ENCODE peak calls at places on chromosomes 6 and 20, in six cellular contexts. One of them, this sample, is unnamed.

GRCh38 chr20:675453-676314 is at the start of gene SCRT2:
- DNase-seq in IMR-90: peak
- DNase-seq in CD8-positive, alpha-beta T cell: peak
- DNase-seq in brain microvascular endothelial cell: peak
- DNase-seq in uterus: peak
- DNase-seq in progenitor cell of endocrine pancreas: peak
- DNase-seq in this sample: peak

GRCh38 chr6:116073765-116074450 is 13.2 kb upstream of the FRK start:
- DNase-seq in IMR-90: peak
- DNase-seq in CD8-positive, alpha-beta T cell: no peak
- DNase-seq in brain microvascular endothelial cell: peak
- DNase-seq in uterus: no peak
- DNase-seq in progenitor cell of endocrine pancreas: no peak
- DNase-seq in this sample: no peak

GRCh38 chr6:121849477-121849876 is 414.0 kb downstream of the GJA1 start:
- DNase-seq in IMR-90: peak
- DNase-seq in CD8-positive, alpha-beta T cell: no peak
- DNase-seq in brain microvascular endothelial cell: peak
- DNase-seq in uterus: peak
- DNase-seq in progenitor cell of endocrine pancreas: peak
- DNase-seq in this sample: peak

GRCh38 chr20:4856022-4856755 is 134.5 kb downstream of the PRND start:
- DNase-seq in IMR-90: no peak
- DNase-seq in CD8-positive, alpha-beta T cell: no peak
- DNase-seq in brain microvascular endothelial cell: no peak
- DNase-seq in uterus: no peak
- DNase-seq in progenitor cell of endocrine pancreas: no peak
- DNase-seq in this sample: no peak

GRCh38 chr20:45798935-45799642 is 7.3 kb downstream of the DNTTIP1 start:
- DNase-seq in IMR-90: peak
- DNase-seq in CD8-positive, alpha-beta T cell: peak
- DNase-seq in brain microvascular endothelial cell: peak
- DNase-seq in uterus: peak
- DNase-seq in progenitor cell of endocrine pancreas: peak
- DNase-seq in this sample: peak

GRCh38 chr6:42696526-42697267 is 25.7 kb downstream of the PRPH2 start:
- DNase-seq in IMR-90: peak
- DNase-seq in CD8-positive, alpha-beta T cell: no peak
- DNase-seq in brain microvascular endothelial cell: peak
- DNase-seq in uterus: peak
- DNase-seq in progenitor cell of endocrine pancreas: no peak
- DNase-seq in this sample: no peak

GRCh38 chr6:158892266-158892665 is 73.1 kb upstream of the EZR start:
- DNase-seq in IMR-90: no peak
- DNase-seq in CD8-positive, alpha-beta T cell: no peak
- DNase-seq in brain microvascular endothelial cell: no peak
- DNase-seq in uterus: no peak
- DNase-seq in progenitor cell of endocrine pancreas: no peak
- DNase-seq in this sample: no peak

GRCh38 chr6:8085053-8085511 is 17.3 kb downstream of the EEF1E1 start:
- DNase-seq in IMR-90: peak
- DNase-seq in CD8-positive, alpha-beta T cell: no peak
- DNase-seq in brain microvascular endothelial cell: peak
- DNase-seq in uterus: no peak
- DNase-seq in progenitor cell of endocrine pancreas: no peak
- DNase-seq in this sample: no peak

GRCh38 chr20:10780901-10781300 is 107.1 kb upstream of the JAG1 start:
- DNase-seq in IMR-90: no peak
- DNase-seq in CD8-positive, alpha-beta T cell: no peak
- DNase-seq in brain microvascular endothelial cell: no peak
- DNase-seq in uterus: no peak
- DNase-seq in progenitor cell of endocrine pancreas: no peak
- DNase-seq in this sample: no peak

GRCh38 chr6:44496705-44497369 is 109.3 kb downstream of the CDC5L start:
- DNase-seq in IMR-90: no peak
- DNase-seq in CD8-positive, alpha-beta T cell: no peak
- DNase-seq in brain microvascular endothelial cell: no peak
- DNase-seq in uterus: no peak
- DNase-seq in progenitor cell of endocrine pancreas: no peak
- DNase-seq in this sample: no peak

GRCh38 chr6:96939019-96939805 is 14.7 kb downstream of the KLHL32 start:
- DNase-seq in IMR-90: peak
- DNase-seq in CD8-positive, alpha-beta T cell: no peak
- DNase-seq in brain microvascular endothelial cell: peak
- DNase-seq in uterus: no peak
- DNase-seq in progenitor cell of endocrine pancreas: no peak
- DNase-seq in this sample: no peak

GRCh38 chr6:44009425-44010321 is 117.6 kb downstream of the MRPL14 start:
- DNase-seq in IMR-90: peak
- DNase-seq in CD8-positive, alpha-beta T cell: no peak
- DNase-seq in brain microvascular endothelial cell: no peak
- DNase-seq in uterus: peak
- DNase-seq in progenitor cell of endocrine pancreas: no peak
- DNase-seq in this sample: no peak

GRCh38 chr6:21587925-21588811 is 5.4 kb upstream of the SOX4 start:
- DNase-seq in IMR-90: peak
- DNase-seq in CD8-positive, alpha-beta T cell: no peak
- DNase-seq in brain microvascular endothelial cell: peak
- DNase-seq in uterus: peak
- DNase-seq in progenitor cell of endocrine pancreas: peak
- DNase-seq in this sample: peak

GRCh38 chr20:23507346-23507745 is 16.4 kb downstream of the CST8 start:
- DNase-seq in IMR-90: no peak
- DNase-seq in CD8-positive, alpha-beta T cell: no peak
- DNase-seq in brain microvascular endothelial cell: no peak
- DNase-seq in uterus: no peak
- DNase-seq in progenitor cell of endocrine pancreas: no peak
- DNase-seq in this sample: no peak
- TF ChIP-seq CTCF in IMR-90: no peak
- TF ChIP-seq CTCF in CD8-positive, alpha-beta T cell: no peak
- TF ChIP-seq CTCF in brain microvascular endothelial cell: no peak
- TF ChIP-seq CTCF in uterus: no peak
- TF ChIP-seq CTCF in progenitor cell of endocrine pancreas: peak
- TF ChIP-seq CTCF in this sample: no peak

GRCh38 chr20:41185013-41185757 is 47.8 kb downstream of the PLCG1 start:
- DNase-seq in IMR-90: no peak
- DNase-seq in CD8-positive, alpha-beta T cell: no peak
- DNase-seq in brain microvascular endothelial cell: no peak
- DNase-seq in uterus: no peak
- DNase-seq in progenitor cell of endocrine pancreas: no peak
- DNase-seq in this sample: no peak
- TF ChIP-seq CTCF in IMR-90: no peak
- TF ChIP-seq CTCF in CD8-positive, alpha-beta T cell: no peak
- TF ChIP-seq CTCF in brain microvascular endothelial cell: no peak
- TF ChIP-seq CTCF in uterus: no peak
- TF ChIP-seq CTCF in progenitor cell of endocrine pancreas: no peak
- TF ChIP-seq CTCF in this sample: no peak

DNA sequence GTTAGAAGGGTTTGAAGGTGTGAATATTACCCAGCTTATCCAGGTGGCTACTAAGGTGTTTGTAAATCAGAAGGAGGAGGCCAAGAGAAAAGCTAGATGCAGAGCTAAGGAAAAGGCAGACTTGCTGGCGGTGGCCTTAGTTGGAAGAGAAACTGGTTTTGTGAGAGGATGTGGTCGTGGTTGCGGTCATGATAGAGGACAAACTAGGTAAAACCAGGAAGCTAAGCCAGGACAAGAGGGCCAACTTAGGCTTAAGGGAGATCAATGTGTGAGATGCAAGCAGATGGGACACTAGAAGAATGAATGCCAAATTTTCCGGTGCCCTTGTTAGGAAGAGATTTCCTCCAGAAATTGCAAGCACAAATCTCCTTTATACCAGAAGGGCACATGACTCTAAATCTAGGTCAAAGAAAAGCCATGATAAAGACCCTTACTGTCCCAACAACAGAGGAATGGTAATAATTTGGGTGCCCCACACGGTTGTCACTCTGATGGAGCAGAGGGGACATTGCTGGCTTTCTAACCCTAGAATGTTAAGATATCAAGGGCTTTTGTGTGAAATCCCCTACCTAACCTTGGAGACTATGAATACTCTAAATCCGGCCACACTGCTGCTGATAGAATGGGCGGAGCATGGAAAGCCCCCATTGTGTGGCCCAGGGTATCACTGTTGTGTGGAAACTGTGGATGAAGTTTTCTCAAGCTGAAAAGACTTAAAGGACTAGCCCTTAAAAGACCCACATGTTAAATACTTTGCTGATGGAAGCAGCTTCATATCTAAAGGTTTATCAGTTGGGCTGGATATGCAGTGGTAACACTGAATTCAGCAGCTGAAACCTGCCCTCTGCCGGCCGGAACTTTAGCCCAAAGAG is 7.8 kb downstream of the IL22RA2 start:
- DNase-seq in IMR-90: no peak
- DNase-seq in CD8-positive, alpha-beta T cell: no peak
- DNase-seq in brain microvascular endothelial cell: no peak
- DNase-seq in uterus: no peak
- DNase-seq in progenitor cell of endocrine pancreas: no peak
- DNase-seq in this sample: no peak
- TF ChIP-seq CTCF in IMR-90: peak
- TF ChIP-seq CTCF in CD8-positive, alpha-beta T cell: no peak
- TF ChIP-seq CTCF in brain microvascular endothelial cell: no peak
- TF ChIP-seq CTCF in uterus: no peak
- TF ChIP-seq CTCF in progenitor cell of endocrine pancreas: no peak
- TF ChIP-seq CTCF in this sample: no peak

GRCh38 chr20:32761831-32762753 is at the start of gene DNMT3B:
- DNase-seq in IMR-90: peak
- DNase-seq in CD8-positive, alpha-beta T cell: peak
- DNase-seq in brain microvascular endothelial cell: peak
- DNase-seq in uterus: peak
- DNase-seq in progenitor cell of endocrine pancreas: peak
- DNase-seq in this sample: peak
- TF ChIP-seq CTCF in IMR-90: peak
- TF ChIP-seq CTCF in CD8-positive, alpha-beta T cell: no peak
- TF ChIP-seq CTCF in brain microvascular endothelial cell: no peak
- TF ChIP-seq CTCF in uterus: no peak
- TF ChIP-seq CTCF in progenitor cell of endocrine pancreas: peak
- TF ChIP-seq CTCF in this sample: peak

GRCh38 chr6:105503641-105504040 is 100.8 kb upstream of the PREP start:
- DNase-seq in IMR-90: no peak
- DNase-seq in CD8-positive, alpha-beta T cell: no peak
- DNase-seq in brain microvascular endothelial cell: no peak
- DNase-seq in uterus: no peak
- DNase-seq in progenitor cell of endocrine pancreas: no peak
- DNase-seq in this sample: no peak

GRCh38 chr6:105501945-105502344 is 99.1 kb upstream of the PREP start:
- DNase-seq in IMR-90: no peak
- DNase-seq in CD8-positive, alpha-beta T cell: no peak
- DNase-seq in brain microvascular endothelial cell: no peak
- DNase-seq in uterus: peak
- DNase-seq in progenitor cell of endocrine pancreas: no peak
- DNase-seq in this sample: no peak

GRCh38 chr6:105501246-105501645 is 98.4 kb upstream of the PREP start:
- DNase-seq in IMR-90: no peak
- DNase-seq in CD8-positive, alpha-beta T cell: no peak
- DNase-seq in brain microvascular endothelial cell: no peak
- DNase-seq in uterus: no peak
- DNase-seq in progenitor cell of endocrine pancreas: no peak
- DNase-seq in this sample: no peak

GRCh38 chr6:105499928-105500327 is 97.0 kb upstream of the PREP start:
- DNase-seq in IMR-90: peak
- DNase-seq in CD8-positive, alpha-beta T cell: no peak
- DNase-seq in brain microvascular endothelial cell: no peak
- DNase-seq in uterus: no peak
- DNase-seq in progenitor cell of endocrine pancreas: no peak
- DNase-seq in this sample: no peak

DNA sequence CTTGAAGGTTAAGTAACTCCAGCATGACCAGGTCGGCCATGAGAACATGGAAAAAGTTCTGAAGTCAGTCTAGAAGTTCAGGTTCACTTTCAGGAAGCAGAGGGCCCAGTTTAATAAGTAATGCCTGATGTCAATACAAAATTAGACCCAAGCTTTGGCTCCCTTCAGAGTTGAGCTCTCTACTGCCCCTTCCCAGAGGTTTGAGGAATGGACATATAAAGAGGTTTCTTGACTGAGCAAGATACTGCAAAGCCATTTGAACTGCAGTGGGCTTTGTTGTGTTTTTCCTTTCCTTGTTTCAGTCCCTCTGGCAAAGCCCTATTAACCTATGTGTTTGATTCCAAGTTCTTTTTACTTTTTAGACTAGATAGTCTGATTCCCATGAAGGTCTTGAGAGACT is 97.8 kb upstream of the PREP start:
- DNase-seq in IMR-90: no peak
- DNase-seq in CD8-positive, alpha-beta T cell: no peak
- DNase-seq in brain microvascular endothelial cell: no peak
- DNase-seq in uterus: no peak
- DNase-seq in progenitor cell of endocrine pancreas: no peak
- DNase-seq in this sample: no peak
- TF ChIP-seq CTCF in IMR-90: no peak
- TF ChIP-seq CTCF in CD8-positive, alpha-beta T cell: no peak
- TF ChIP-seq CTCF in brain microvascular endothelial cell: peak
- TF ChIP-seq CTCF in uterus: no peak
- TF ChIP-seq CTCF in progenitor cell of endocrine pancreas: no peak
- TF ChIP-seq CTCF in this sample: no peak

GRCh38 chr6:129671442-129672344 is 38.3 kb downstream of the ARHGAP18 start:
- DNase-seq in IMR-90: no peak
- DNase-seq in CD8-positive, alpha-beta T cell: no peak
- DNase-seq in brain microvascular endothelial cell: no peak
- DNase-seq in uterus: no peak
- DNase-seq in progenitor cell of endocrine pancreas: no peak
- DNase-seq in this sample: no peak
- TF ChIP-seq CTCF in IMR-90: peak
- TF ChIP-seq CTCF in CD8-positive, alpha-beta T cell: peak
- TF ChIP-seq CTCF in brain microvascular endothelial cell: peak
- TF ChIP-seq CTCF in uterus: no peak
- TF ChIP-seq CTCF in progenitor cell of endocrine pancreas: no peak
- TF ChIP-seq CTCF in this sample: no peak

GRCh38 chr6:161836643-161837448 is 563.0 kb upstream of the AGPAT4 start:
- DNase-seq in IMR-90: no peak
- DNase-seq in CD8-positive, alpha-beta T cell: no peak
- DNase-seq in brain microvascular endothelial cell: no peak
- DNase-seq in uterus: no peak
- DNase-seq in progenitor cell of endocrine pancreas: no peak
- DNase-seq in this sample: no peak
- TF ChIP-seq CTCF in IMR-90: no peak
- TF ChIP-seq CTCF in CD8-positive, alpha-beta T cell: no peak
- TF ChIP-seq CTCF in brain microvascular endothelial cell: peak
- TF ChIP-seq CTCF in uterus: no peak
- TF ChIP-seq CTCF in progenitor cell of endocrine pancreas: peak
- TF ChIP-seq CTCF in this sample: peak

GRCh38 chr6:17204548-17204947 is 76.6 kb upstream of the RBM24 start:
- DNase-seq in IMR-90: no peak
- DNase-seq in CD8-positive, alpha-beta T cell: no peak
- DNase-seq in brain microvascular endothelial cell: no peak
- DNase-seq in uterus: no peak
- DNase-seq in progenitor cell of endocrine pancreas: no peak
- DNase-seq in this sample: no peak

GRCh38 chr6:17206566-17207072 is 74.5 kb upstream of the RBM24 start:
- DNase-seq in IMR-90: no peak
- DNase-seq in CD8-positive, alpha-beta T cell: no peak
- DNase-seq in brain microvascular endothelial cell: no peak
- DNase-seq in uterus: no peak
- DNase-seq in progenitor cell of endocrine pancreas: no peak
- DNase-seq in this sample: no peak

GRCh38 chr6:17211101-17211500 is 70.1 kb upstream of the RBM24 start:
- DNase-seq in IMR-90: no peak
- DNase-seq in CD8-positive, alpha-beta T cell: no peak
- DNase-seq in brain microvascular endothelial cell: no peak
- DNase-seq in uterus: no peak
- DNase-seq in progenitor cell of endocrine pancreas: no peak
- DNase-seq in this sample: no peak

GRCh38 chr6:17210683-17211082 is 70.5 kb upstream of the RBM24 start:
- DNase-seq in IMR-90: no peak
- DNase-seq in CD8-positive, alpha-beta T cell: no peak
- DNase-seq in brain microvascular endothelial cell: no peak
- DNase-seq in uterus: no peak
- DNase-seq in progenitor cell of endocrine pancreas: no peak
- DNase-seq in this sample: no peak

GRCh38 chr6:17207281-17207680 is 73.9 kb upstream of the RBM24 start:
- DNase-seq in IMR-90: peak
- DNase-seq in CD8-positive, alpha-beta T cell: no peak
- DNase-seq in brain microvascular endothelial cell: no peak
- DNase-seq in uterus: no peak
- DNase-seq in progenitor cell of endocrine pancreas: no peak
- DNase-seq in this sample: no peak
- TF ChIP-seq CTCF in IMR-90: no peak
- TF ChIP-seq CTCF in CD8-positive, alpha-beta T cell: no peak
- TF ChIP-seq CTCF in brain microvascular endothelial cell: no peak
- TF ChIP-seq CTCF in uterus: no peak
- TF ChIP-seq CTCF in progenitor cell of endocrine pancreas: no peak
- TF ChIP-seq CTCF in this sample: no peak

This sample was measured in neural crest cell.